ENCODE peak calls at places on chromosomes 4 and X, in seven cellular contexts. M is BJ, H is left lung, X is breast epithelium, J is vagina, O is dorsolateral prefrontal cortex, F is cardiac fibroblast. A is an unnamed sample.

GRCh38 chr4:150236626-150237025 is 158.4 kb downstream of the DCLK2 start:
- DNase-seq in X (no peak), O (no peak), H (no peak), M (no peak), J (no peak), F (no peak), A (peak)

GRCh38 chr4:186752310-186752709 is 28.7 kb upstream of the FAT1 start:
- DNase-seq in F (no peak), X (no peak), M (no peak), H (no peak), O (no peak), J (no peak), A (no peak)

GRCh38 chr4:99029018-99029735 is 33.7 kb downstream of the METAP1 start:
- DNase-seq in F (no peak), X (no peak), H (no peak), M (no peak), J (no peak), O (no peak), A (no peak)

GRCh38 chrX:134625315-134625718 is 33.0 kb downstream of the PLAC1 start:
- DNase-seq in J (no peak), M (no peak), F (peak), O (no peak), H (no peak), X (no peak), A (peak)

GRCh38 chr4:61202638-61203495 is 2.7 kb downstream of the ADGRL3 start:
- DNase-seq in M (no peak), X (no peak), O (peak), H (no peak), J (no peak), F (peak), A (no peak)

GRCh38 chrX:64976673-64977040 is 407 bp upstream of the ZC4H2 start:
- DNase-seq in X (no peak), F (no peak), H (no peak), O (no peak), J (no peak), M (no peak), A (no peak)

GRCh38 chrX:15815779-15816452 is 25.6 kb downstream of the ZRSR2 start:
- DNase-seq in X (no peak), M (no peak), F (peak), H (no peak), O (no peak), J (no peak), A (peak)

GRCh38 chr4:102263024-102263787 is 82.1 kb downstream of the SLC39A8 start:
- DNase-seq in O (no peak), X (no peak), J (no peak), H (no peak), M (no peak), F (peak), A (peak)

GRCh38 chrX:87583679-87584078 is 66.1 kb downstream of the KLHL4 start:
- DNase-seq in X (no peak), M (no peak), J (no peak), F (no peak), O (no peak), H (no peak), A (peak)

GRCh38 chrX:32483534-32484136 is 727.7 kb downstream of the DMD start:
- DNase-seq in X (no peak), M (no peak), H (no peak), F (peak), O (no peak), J (no peak), A (no peak)

GRCh38 chr4:85411386-85411785 is 63.6 kb upstream of the ARHGAP24 start:
- DNase-seq in J (no peak), O (no peak), X (no peak), H (no peak), F (no peak), M (no peak), A (no peak)

GRCh38 chrX:140762061-140762460 is 52.5 kb downstream of the LINC00632 start:
- DNase-seq in M (no peak), O (no peak), J (no peak), H (no peak), F (peak), X (no peak), A (peak)

GRCh38 chrX:71198066-71198465 is 25.0 kb upstream of the GJB1 start:
- DNase-seq in H (no peak), O (no peak), M (no peak), X (no peak), J (no peak), F (no peak), A (no peak)

GRCh38 chr4:15354358-15354757 is 73.5 kb upstream of the C1QTNF7 start:
- DNase-seq in O (no peak), J (no peak), M (no peak), H (no peak), F (no peak), X (no peak), A (no peak)

GRCh38 chr4:110850461-110851447 is 227.9 kb upstream of the PITX2 start:
- DNase-seq in M (no peak), J (no peak), H (no peak), O (no peak), X (no peak), F (no peak), A (no peak)

GRCh38 chrX:136531951-136532350 is at the start of gene VGLL1:
- DNase-seq in J (no peak), O (no peak), H (no peak), F (no peak), X (no peak), M (no peak), A (no peak)

GRCh38 chr4:82248903-82249632 is 124.7 kb downstream of the HNRNPD start:
- DNase-seq in H (no peak), X (no peak), O (no peak), F (no peak), J (no peak), M (no peak), A (no peak)

GRCh38 chr4:17718471-17718870 is 63.0 kb downstream of the FAM184B start:
- DNase-seq in O (no peak), J (peak), F (no peak), M (no peak), H (no peak), X (no peak), A (no peak)

GRCh38 chrX:3175659-3176438 is 134.6 kb downstream of the ARSF start:
- DNase-seq in F (peak), H (no peak), M (peak), J (no peak), X (no peak), O (no peak), A (peak)

GRCh38 chrX:41084360-41085104 is 713 bp upstream of the USP9X start:
- DNase-seq in J (no peak), F (peak), H (peak), O (peak), X (peak), M (peak), A (peak)

GRCh38 chrX:94058728-94059382 is 384.8 kb downstream of the FAM133A start:
- DNase-seq in H (no peak), O (no peak), M (no peak), J (no peak), F (no peak), X (no peak), A (peak)

GRCh38 chrX:94065091-94065490 is 391.1 kb downstream of the FAM133A start:
- DNase-seq in X (no peak), O (no peak), H (no peak), J (no peak), M (no peak), F (no peak), A (no peak)

GRCh38 chrX:84064164-84064563 is 123.8 kb downstream of the RPS6KA6 start:
- DNase-seq in F (peak), J (no peak), M (no peak), H (no peak), O (no peak), X (no peak), A (peak)

GRCh38 chrX:22090181-22090580 is 58.1 kb downstream of the PHEX start:
- DNase-seq in M (peak), O (no peak), F (peak), H (no peak), J (no peak), X (no peak), A (peak)

GRCh38 chr4:67712000-67712625 is 11.2 kb upstream of the UBA6 start:
- DNase-seq in H (no peak), X (no peak), J (no peak), F (no peak), O (no peak), M (no peak), A (no peak)

GRCh38 chr4:3879681-3880594 is 113.8 kb downstream of the ADRA2C start:
- DNase-seq in M (no peak), X (no peak), J (no peak), H (no peak), F (no peak), O (no peak), A (no peak)

GRCh38 chr4:81032805-81033684 is 2.5 kb downstream of the BMP3 start:
- DNase-seq in O (no peak), X (no peak), F (no peak), H (no peak), J (no peak), M (no peak), A (no peak)

GRCh38 chr4:38663021-38663800 is 788 bp upstream of the KLF3 start:
- DNase-seq in F (peak), H (peak), O (no peak), J (no peak), M (peak), X (peak), A (no peak)

GRCh38 chr4:79421483-79421882 is 13.5 kb upstream of the GK2 start:
- DNase-seq in M (no peak), O (no peak), H (no peak), F (no peak), X (no peak), J (no peak), A (no peak)

GRCh38 chrX:41304178-41304577 is 29.8 kb upstream of the DDX3X start:
- DNase-seq in H (no peak), X (no peak), J (no peak), M (no peak), F (no peak), O (no peak), A (no peak)

GRCh38 chr4:21992330-21992729 is 43.8 kb upstream of the KCNIP4 start:
- DNase-seq in H (no peak), M (no peak), O (no peak), F (peak), J (no peak), X (no peak), A (peak)

GRCh38 chr4:6011686-6012085 is 6.5 kb downstream of the C4orf50 start:
- DNase-seq in O (peak), J (no peak), H (no peak), X (no peak), M (no peak), F (no peak), A (no peak)

GRCh38 chrX:1914606-1915365 is 299.9 kb downstream of the ASMT start:
- DNase-seq in J (no peak), M (no peak), F (no peak), X (no peak), H (no peak), O (no peak), A (no peak)

GRCh38 chr4:185213829-185214228 is 4.4 kb downstream of the SNX25 start:
- DNase-seq in F (no peak), X (no peak), H (no peak), O (no peak), J (no peak), M (no peak), A (no peak)

GRCh38 chr4:118112117-118112516 is 77.8 kb downstream of the NDST3 start:
- DNase-seq in M (no peak), F (peak), H (no peak), X (no peak), J (no peak), O (no peak), A (no peak)

GRCh38 chr4:16617416-16617815 is 281.0 kb downstream of the LDB2 start:
- DNase-seq in X (no peak), O (no peak), J (no peak), H (no peak), M (no peak), F (peak), A (peak)

DNA sequence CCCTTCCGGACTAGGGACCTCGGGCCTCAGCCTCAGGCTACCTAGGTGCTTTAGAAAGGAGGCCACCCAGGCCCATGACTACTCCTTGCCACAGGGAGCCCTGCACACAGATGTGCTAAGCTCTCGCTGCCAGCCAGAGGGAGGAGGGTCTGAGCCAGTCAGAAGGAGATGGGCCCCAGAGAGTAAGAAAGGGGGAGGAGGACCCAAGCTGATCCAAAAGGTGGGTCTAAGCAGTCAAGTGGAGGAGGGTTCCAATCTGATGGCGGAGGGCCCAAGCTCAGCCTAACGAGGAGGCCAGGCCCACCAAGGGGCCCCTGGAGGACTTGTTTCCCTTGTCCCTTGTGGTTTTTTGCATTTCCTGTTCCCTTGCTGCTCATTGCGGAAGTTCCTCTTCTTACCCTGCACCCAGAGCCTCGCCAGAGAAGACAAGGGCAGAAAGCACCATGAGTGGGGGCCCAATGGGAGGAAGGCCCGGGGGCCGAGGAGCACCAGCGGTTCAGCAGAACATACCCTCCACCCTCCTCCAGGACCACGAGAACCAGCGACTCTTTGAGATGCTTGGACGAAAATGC is at the start of gene WAS:
- DNase-seq in J (no peak), F (no peak), O (no peak), X (no peak), M (no peak), H (no peak), A (no peak)
- H3K4me3 ChIP-seq in J (peak), F (no peak), O (no peak), X (peak), M (no peak), H (no peak), A (no peak)

GRCh38 chrX:53018627-53019026 is 30.0 kb upstream of the GPR173 start:
- DNase-seq in J (no peak), M (no peak), F (no peak), X (no peak), H (no peak), O (no peak), A (peak)

DNA sequence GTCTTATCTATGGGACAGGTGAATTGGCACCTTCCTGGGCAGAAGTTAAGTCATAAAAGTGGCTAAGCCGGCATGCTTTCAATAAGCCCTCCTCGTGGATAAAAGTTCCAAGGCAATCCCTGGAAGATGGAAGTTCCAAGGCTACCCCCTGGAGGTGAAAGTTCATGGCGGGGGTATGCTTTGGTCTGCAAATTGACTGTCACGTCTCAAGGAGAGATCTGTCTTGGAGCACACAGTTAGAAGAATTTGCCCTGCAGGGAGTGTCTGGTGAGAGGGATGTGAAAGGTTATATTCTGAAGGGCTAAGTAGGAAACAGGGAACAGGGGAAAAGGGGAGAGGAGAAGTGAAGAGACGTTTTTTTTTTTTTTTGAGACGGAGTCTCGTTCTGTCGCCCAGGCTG is 26.2 kb upstream of the GPR173 start:
- DNase-seq in M (no peak), J (no peak), O (no peak), F (no peak), H (no peak), X (no peak), A (no peak)
- TF ChIP-seq CTCF in M (no peak), J (no peak), O (no peak), F (no peak), H (no peak), X (no peak), A (no peak)

GRCh38 chr4:8891255-8891645 is 19.6 kb upstream of the HMX1 start:
- DNase-seq in X (no peak), O (no peak), H (no peak), J (no peak), F (no peak), M (no peak), A (no peak)
- H3K4me3 ChIP-seq in X (no peak), O (no peak), H (no peak), J (no peak), F (no peak), M (no peak), A (no peak)

GRCh38 chrX:7076245-7076661 is 71.3 kb upstream of the STS start:
- DNase-seq in F (no peak), X (no peak), M (no peak), O (no peak), J (no peak), H (no peak), A (no peak)

GRCh38 chrX:7073336-7073735 is 74.2 kb upstream of the STS start:
- DNase-seq in O (no peak), X (no peak), H (no peak), M (no peak), J (no peak), F (no peak), A (no peak)

GRCh38 chrX:7074908-7075204 is 72.7 kb upstream of the STS start:
- DNase-seq in H (no peak), M (no peak), X (no peak), F (no peak), O (no peak), J (no peak), A (no peak)

GRCh38 chrX:7072856-7073255 is 74.7 kb upstream of the STS start:
- DNase-seq in M (no peak), H (no peak), X (no peak), O (no peak), J (no peak), F (no peak), A (no peak)

GRCh38 chrX:7074135-7074907 is 73.2 kb upstream of the STS start:
- DNase-seq in O (no peak), H (no peak), M (no peak), F (no peak), X (no peak), J (no peak), A (no peak)
- TF ChIP-seq CTCF in O (no peak), H (no peak), M (no peak), F (no peak), X (no peak), J (no peak), A (peak)

DNA sequence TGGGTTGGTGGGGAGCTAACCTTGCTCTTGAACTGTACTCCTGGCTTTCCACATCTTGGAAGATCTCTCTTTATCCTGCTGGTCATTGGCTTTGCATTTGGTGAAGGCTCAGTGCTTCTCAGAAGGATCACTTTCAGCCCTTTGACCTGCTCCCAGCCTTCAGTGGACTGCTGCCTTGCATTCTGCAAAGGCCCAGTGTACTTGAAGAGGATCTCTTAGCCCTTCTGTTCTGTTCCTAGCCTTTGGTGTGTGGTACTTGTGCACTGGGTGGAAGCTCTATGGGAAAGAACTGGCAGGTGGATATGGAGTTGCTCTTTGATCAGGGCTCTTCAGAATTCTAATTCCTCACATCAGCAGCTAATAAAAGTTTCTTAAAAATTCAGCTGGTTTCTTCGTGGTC is 46.5 kb downstream of the FGF2 start:
- DNase-seq in X (no peak), M (no peak), J (no peak), O (no peak), H (no peak), F (no peak), A (no peak)
- H3K4me3 ChIP-seq in X (no peak), M (no peak), J (no peak), O (no peak), H (no peak), F (no peak), A (no peak)

GRCh38 chr4:140426610-140427103 is 791 bp downstream of the CLGN start:
- DNase-seq in O (no peak), M (no peak), J (no peak), H (no peak), F (no peak), X (no peak), A (no peak)
- TF ChIP-seq CTCF in O (no peak), M (no peak), J (no peak), H (no peak), F (no peak), X (no peak), A (peak)

A was measured in fibroblast of mammary gland.